ENCODE peak calls at places on chromosome 17, in five cellular contexts. B is GM10248, W is left ventricle myocardium inferior, M is endothelial cell, Q is AG04449. Y is an unnamed sample.

GRCh38 chr17:28623696-28624095 is 9.7 kb upstream of the RSKR start:
- DNase-seq in B (no peak), W (no peak), Q (no peak), M (no peak), Y (no peak)

GRCh38 chr17:5237541-5238016 is 2.9 kb upstream of the SCIMP start:
- DNase-seq in Q (no peak), B (peak; percentile 65), M (peak; percentile 48), W (peak; percentile 26), Y (peak; percentile 45)

GRCh38 chr17:62627219-62627903 is at the start of gene MRC2:
- DNase-seq in B (peak; percentile 67), Q (no peak), M (peak; percentile 62), W (peak; percentile 74), Y (peak; percentile 78)

GRCh38 chr17:54903375-54903774 is 2.7 kb downstream of the TOM1L1 start:
- DNase-seq in Q (no peak), B (no peak), W (peak; percentile 48), M (no peak), Y (no peak)

GRCh38 chr17:40722146-40722720 is 18.7 kb upstream of the KRT24 start:
- DNase-seq in W (no peak), M (no peak), Q (no peak), B (no peak), Y (no peak)

GRCh38 chr17:8628609-8629169 is 1.8 kb downstream of the MYH10 start:
- DNase-seq in Q (no peak), B (no peak), M (no peak), W (no peak), Y (no peak)

GRCh38 chr17:78722101-78722761 is 59.8 kb downstream of the CYTH1 start:
- DNase-seq in M (no peak), B (peak; percentile 48), W (peak; percentile 41), Q (no peak), Y (no peak)

GRCh38 chr17:3958200-3958599 is 6.0 kb downstream of the ATP2A3 start:
- DNase-seq in M (no peak), Q (no peak), B (no peak), W (no peak), Y (no peak)

GRCh38 chr17:61251939-61252865 is 147.4 kb upstream of the TBX2 start:
- DNase-seq in M (no peak), Q (peak; percentile 92), B (no peak), W (peak; percentile 91), Y (no peak)

GRCh38 chr17:71423871-71424546 is 696.8 kb upstream of the SOX9 start:
- DNase-seq in Q (no peak), M (no peak), W (no peak), B (no peak), Y (no peak)

GRCh38 chr17:17580662-17581470 is 10.6 kb downstream of the PEMT start:
- DNase-seq in B (no peak), W (no peak), Q (no peak), M (no peak), Y (no peak)

GRCh38 chr17:58364270-58364942 is 12.4 kb upstream of the SUPT4H1 start:
- DNase-seq in M (no peak), W (no peak), B (no peak), Q (no peak), Y (peak; percentile 19)

DNA sequence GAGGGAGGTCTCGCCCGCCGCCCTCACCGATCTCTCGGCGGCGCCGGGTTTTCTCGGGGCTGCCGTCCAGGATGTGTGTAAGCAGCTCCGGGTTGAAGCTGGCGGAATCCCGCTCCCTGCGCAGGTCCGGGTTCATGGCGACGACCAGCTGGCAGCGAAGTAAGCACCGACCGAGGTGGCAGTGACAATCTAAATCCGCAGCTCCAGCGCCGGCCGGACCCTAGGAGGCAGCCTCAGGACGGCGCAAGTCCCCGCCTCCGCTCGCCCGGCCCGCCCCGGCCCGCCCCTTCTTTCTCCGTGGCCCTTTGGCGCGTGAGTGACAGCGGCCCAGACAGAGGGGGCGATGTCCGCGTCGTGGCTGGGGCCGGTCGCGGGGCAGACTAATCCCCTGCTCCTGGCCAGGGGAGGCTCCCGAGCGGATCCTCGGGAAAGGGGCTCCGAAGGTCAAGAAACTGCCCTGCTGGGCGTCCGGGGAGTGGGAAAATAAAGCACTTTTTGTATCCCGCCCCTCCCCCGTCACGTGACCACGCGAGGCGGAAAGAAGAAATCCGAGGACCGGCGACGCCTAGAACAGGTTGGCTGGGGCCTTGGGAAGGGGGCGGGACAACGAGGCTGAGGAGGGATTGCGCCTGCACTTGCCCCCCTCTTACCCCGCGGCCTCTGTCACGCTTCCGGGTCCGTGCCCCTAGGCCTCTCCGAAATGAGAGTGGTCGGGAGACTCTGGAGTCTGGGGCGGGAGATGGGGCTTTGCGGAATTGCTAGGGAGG is at the start of the genes ACOX1 and TEN1:
- DNase-seq in B (peak; percentile 95), M (peak; percentile 93), Q (peak; percentile 84), W (peak; percentile 98), Y (peak; percentile 95)
- TF ChIP-seq CTCF in B (peak; percentile 41), M (peak; percentile 16), Q (peak; percentile 45), W (peak; percentile 53), Y (no peak)

GRCh38 chr17:15265131-15265530 is at the start of gene PMP22:
- DNase-seq in Q (no peak), W (peak; percentile 46), B (no peak), M (no peak), Y (no peak)
- TF ChIP-seq CTCF in Q (no peak), W (peak; percentile 49), B (no peak), M (no peak), Y (no peak)

GRCh38 chr17:76539631-76540271 is at the start of gene PRCD:
- DNase-seq in M (no peak), Q (no peak), B (no peak), W (peak; percentile 17), Y (no peak)
- TF ChIP-seq CTCF in M (no peak), Q (no peak), B (no peak), W (no peak), Y (no peak)

GRCh38 chr17:82299452-82299851 is 18.0 kb downstream of the CD7 start:
- DNase-seq in Q (no peak), W (no peak), M (no peak), B (no peak), Y (no peak)

GRCh38 chr17:82301300-82301915 is 16.0 kb downstream of the CD7 start:
- DNase-seq in M (no peak), Q (no peak), W (no peak), B (no peak), Y (no peak)

GRCh38 chr17:82301916-82302497 is 15.4 kb downstream of the CD7 start:
- DNase-seq in B (peak; percentile 84), W (no peak), Q (no peak), M (no peak), Y (no peak)

GRCh38 chr17:82300228-82300627 is 17.2 kb downstream of the CD7 start:
- DNase-seq in B (no peak), W (no peak), Q (no peak), M (no peak), Y (no peak)

DNA sequence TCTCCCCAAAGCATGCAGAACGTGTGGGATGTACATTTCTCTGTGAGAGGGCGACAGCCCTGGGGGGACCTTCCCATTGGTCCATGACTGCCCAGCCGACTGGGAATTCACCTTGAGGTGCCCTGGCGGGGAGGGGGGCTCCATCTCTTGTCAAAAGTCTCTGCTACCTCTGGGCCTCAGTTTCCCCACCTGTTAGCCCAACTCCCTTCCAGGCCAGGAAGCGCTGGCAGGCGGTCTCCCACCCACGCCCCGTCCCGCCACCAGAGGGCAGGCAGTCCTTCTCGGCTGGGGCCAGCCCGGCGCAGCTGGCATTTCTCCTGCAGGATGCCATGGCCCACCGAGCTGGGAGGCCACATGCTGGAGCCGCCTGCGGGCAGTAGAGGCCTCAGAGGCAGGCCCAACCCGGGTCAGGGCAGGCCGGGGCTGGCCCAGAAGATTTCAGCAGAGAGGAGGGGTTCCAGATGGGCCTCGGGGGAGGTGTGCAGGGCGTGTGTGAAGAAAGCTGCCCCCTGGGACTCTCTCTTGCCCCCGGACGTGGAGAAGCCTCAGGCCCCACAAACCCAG is 16.6 kb downstream of the CD7 start:
- DNase-seq in Q (no peak), B (peak; percentile 73), W (peak; percentile 66), M (peak; percentile 78), Y (peak; percentile 71)
- TF ChIP-seq CTCF in Q (peak; percentile 97), B (peak; percentile 85), W (peak; percentile 82), M (peak; percentile 65), Y (peak; percentile 55)

GRCh38 chr17:48307222-48307621 is 122.8 kb downstream of the SKAP1 start:
- DNase-seq in W (no peak), M (no peak), Q (no peak), B (no peak), Y (peak; percentile 29)
- TF ChIP-seq CTCF in W (no peak), M (no peak), Q (no peak), B (no peak), Y (no peak)

DNA sequence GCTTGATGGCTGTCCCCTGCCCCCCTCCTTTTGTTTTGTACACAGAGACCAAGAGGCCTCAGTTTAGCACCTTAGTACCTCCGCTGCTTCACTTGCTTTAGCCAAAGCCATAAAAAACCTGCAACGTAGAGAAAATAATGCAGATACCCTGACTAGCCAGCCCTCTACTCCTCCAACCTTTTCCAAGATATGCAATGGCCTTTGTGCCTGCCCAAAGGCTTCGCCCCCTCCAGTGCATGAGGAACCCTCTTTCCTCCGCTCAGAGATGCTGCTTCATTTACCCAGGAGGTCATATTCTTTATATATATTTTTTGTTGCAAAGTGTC is 17.0 kb downstream of the CNTNAP1 start:
- DNase-seq in Q (no peak), W (no peak), M (no peak), B (no peak), Y (no peak)
- TF ChIP-seq CTCF in Q (no peak), W (no peak), M (no peak), B (no peak), Y (no peak)